ENCODE peak calls at places on chromosomes 1 and 21, in nine cellular contexts. One of them, this sample, is unnamed.

GRCh38 chr21:46634427-46634826 is 1.0 kb upstream of the PRMT2 start:
- DNase-seq in amniotic epithelial cell: no peak
- DNase-seq in germinal center: no peak
- DNase-seq in left lung: no peak
- DNase-seq in Caco-2: no peak
- DNase-seq in progenitor cell of endocrine pancreas: no peak
- DNase-seq in ELR: no peak
- DNase-seq in EH: no peak
- DNase-seq in activated T-cell treated with anti-CD3 and anti-CD28 coated beads for 1 hour: no peak
- DNase-seq in this sample: no peak

GRCh38 chr1:226938903-226939438 is 1.1 kb upstream of the COQ8A start:
- DNase-seq in amniotic epithelial cell: peak
- DNase-seq in germinal center: no peak
- DNase-seq in left lung: no peak
- DNase-seq in Caco-2: no peak
- DNase-seq in progenitor cell of endocrine pancreas: no peak
- DNase-seq in ELR: peak
- DNase-seq in EH: peak
- DNase-seq in activated T-cell treated with anti-CD3 and anti-CD28 coated beads for 1 hour: no peak
- DNase-seq in this sample: peak

GRCh38 chr1:199687321-199687720 is 340.2 kb upstream of the NR5A2 start:
- DNase-seq in amniotic epithelial cell: peak
- DNase-seq in germinal center: no peak
- DNase-seq in left lung: no peak
- DNase-seq in Caco-2: no peak
- DNase-seq in progenitor cell of endocrine pancreas: no peak
- DNase-seq in ELR: peak
- DNase-seq in EH: peak
- DNase-seq in activated T-cell treated with anti-CD3 and anti-CD28 coated beads for 1 hour: no peak
- DNase-seq in this sample: peak

GRCh38 chr1:153547560-153548551 is 1.2 kb downstream of the S100A3 start:
- DNase-seq in amniotic epithelial cell: no peak
- DNase-seq in germinal center: no peak
- DNase-seq in left lung: peak
- DNase-seq in Caco-2: no peak
- DNase-seq in progenitor cell of endocrine pancreas: no peak
- DNase-seq in ELR: no peak
- DNase-seq in EH: no peak
- DNase-seq in activated T-cell treated with anti-CD3 and anti-CD28 coated beads for 1 hour: no peak
- DNase-seq in this sample: no peak

GRCh38 chr21:37079211-37079824 is 6.3 kb downstream of the TTC3 start:
- DNase-seq in amniotic epithelial cell: no peak
- DNase-seq in germinal center: peak
- DNase-seq in left lung: no peak
- DNase-seq in Caco-2: no peak
- DNase-seq in progenitor cell of endocrine pancreas: no peak
- DNase-seq in ELR: peak
- DNase-seq in EH: no peak
- DNase-seq in activated T-cell treated with anti-CD3 and anti-CD28 coated beads for 1 hour: no peak
- DNase-seq in this sample: no peak

GRCh38 chr21:32844653-32845443 is 73.3 kb upstream of the PAXBP1 start:
- DNase-seq in amniotic epithelial cell: peak
- DNase-seq in germinal center: no peak
- DNase-seq in left lung: no peak
- DNase-seq in Caco-2: no peak
- DNase-seq in progenitor cell of endocrine pancreas: no peak
- DNase-seq in ELR: peak
- DNase-seq in EH: peak
- DNase-seq in activated T-cell treated with anti-CD3 and anti-CD28 coated beads for 1 hour: no peak
- DNase-seq in this sample: no peak

GRCh38 chr1:116817582-116818064 is 63.4 kb downstream of the CD2 start:
- DNase-seq in amniotic epithelial cell: no peak
- DNase-seq in germinal center: peak
- DNase-seq in left lung: peak
- DNase-seq in Caco-2: peak
- DNase-seq in progenitor cell of endocrine pancreas: peak
- DNase-seq in ELR: peak
- DNase-seq in EH: peak
- DNase-seq in activated T-cell treated with anti-CD3 and anti-CD28 coated beads for 1 hour: peak
- DNase-seq in this sample: peak

GRCh38 chr1:226098870-226099832 is 36.6 kb downstream of the H3-3A start:
- DNase-seq in amniotic epithelial cell: no peak
- DNase-seq in germinal center: no peak
- DNase-seq in left lung: no peak
- DNase-seq in Caco-2: no peak
- DNase-seq in progenitor cell of endocrine pancreas: no peak
- DNase-seq in ELR: peak
- DNase-seq in EH: no peak
- DNase-seq in activated T-cell treated with anti-CD3 and anti-CD28 coated beads for 1 hour: no peak
- DNase-seq in this sample: no peak

GRCh38 chr1:167223144-167224103 is 2.7 kb downstream of the POU2F1 start:
- DNase-seq in amniotic epithelial cell: peak
- DNase-seq in germinal center: no peak
- DNase-seq in left lung: no peak
- DNase-seq in Caco-2: no peak
- DNase-seq in progenitor cell of endocrine pancreas: no peak
- DNase-seq in ELR: peak
- DNase-seq in EH: peak
- DNase-seq in activated T-cell treated with anti-CD3 and anti-CD28 coated beads for 1 hour: no peak
- DNase-seq in this sample: no peak

GRCh38 chr1:226632922-226633351 is 84.4 kb downstream of the STUM start:
- DNase-seq in amniotic epithelial cell: no peak
- DNase-seq in germinal center: peak
- DNase-seq in left lung: peak
- DNase-seq in Caco-2: no peak
- DNase-seq in progenitor cell of endocrine pancreas: no peak
- DNase-seq in ELR: no peak
- DNase-seq in EH: no peak
- DNase-seq in activated T-cell treated with anti-CD3 and anti-CD28 coated beads for 1 hour: no peak
- DNase-seq in this sample: no peak

GRCh38 chr1:60169206-60169605 is 95.6 kb upstream of the C1orf87 start:
- DNase-seq in amniotic epithelial cell: peak
- DNase-seq in germinal center: no peak
- DNase-seq in left lung: no peak
- DNase-seq in Caco-2: no peak
- DNase-seq in progenitor cell of endocrine pancreas: no peak
- DNase-seq in ELR: peak
- DNase-seq in EH: peak
- DNase-seq in activated T-cell treated with anti-CD3 and anti-CD28 coated beads for 1 hour: no peak
- DNase-seq in this sample: no peak

GRCh38 chr21:46055863-46056281 is 42.0 kb upstream of the COL6A2 start:
- DNase-seq in amniotic epithelial cell: no peak
- DNase-seq in germinal center: no peak
- DNase-seq in left lung: no peak
- DNase-seq in Caco-2: peak
- DNase-seq in progenitor cell of endocrine pancreas: no peak
- DNase-seq in ELR: no peak
- DNase-seq in EH: no peak
- DNase-seq in activated T-cell treated with anti-CD3 and anti-CD28 coated beads for 1 hour: no peak
- DNase-seq in this sample: no peak

GRCh38 chr1:217981430-217981829 is 303.7 kb upstream of the RRP15 start:
- DNase-seq in amniotic epithelial cell: no peak
- DNase-seq in germinal center: no peak
- DNase-seq in left lung: no peak
- DNase-seq in Caco-2: no peak
- DNase-seq in progenitor cell of endocrine pancreas: no peak
- DNase-seq in ELR: no peak
- DNase-seq in EH: no peak
- DNase-seq in activated T-cell treated with anti-CD3 and anti-CD28 coated beads for 1 hour: no peak
- DNase-seq in this sample: no peak

GRCh38 chr1:217953330-217953729 is 322.2 kb downstream of the SPATA17 start:
- DNase-seq in amniotic epithelial cell: no peak
- DNase-seq in germinal center: no peak
- DNase-seq in left lung: no peak
- DNase-seq in Caco-2: no peak
- DNase-seq in progenitor cell of endocrine pancreas: no peak
- DNase-seq in ELR: no peak
- DNase-seq in EH: no peak
- DNase-seq in activated T-cell treated with anti-CD3 and anti-CD28 coated beads for 1 hour: no peak
- DNase-seq in this sample: no peak

GRCh38 chr21:33229776-33230517 is at the start of gene IFNAR2:
- DNase-seq in amniotic epithelial cell: peak
- DNase-seq in germinal center: peak
- DNase-seq in left lung: peak
- DNase-seq in Caco-2: peak
- DNase-seq in progenitor cell of endocrine pancreas: peak
- DNase-seq in ELR: peak
- DNase-seq in EH: peak
- DNase-seq in activated T-cell treated with anti-CD3 and anti-CD28 coated beads for 1 hour: peak
- DNase-seq in this sample: peak

GRCh38 chr1:214198571-214198970 is 82.4 kb upstream of the SMYD2 start:
- DNase-seq in amniotic epithelial cell: no peak
- DNase-seq in germinal center: no peak
- DNase-seq in left lung: no peak
- DNase-seq in Caco-2: no peak
- DNase-seq in progenitor cell of endocrine pancreas: no peak
- DNase-seq in ELR: no peak
- DNase-seq in EH: no peak
- DNase-seq in activated T-cell treated with anti-CD3 and anti-CD28 coated beads for 1 hour: no peak
- DNase-seq in this sample: no peak

GRCh38 chr1:31064685-31065309 is 720 bp downstream of the PUM1 start:
- DNase-seq in amniotic epithelial cell: no peak
- DNase-seq in germinal center: peak
- DNase-seq in left lung: no peak
- DNase-seq in Caco-2: no peak
- DNase-seq in progenitor cell of endocrine pancreas: no peak
- DNase-seq in ELR: peak
- DNase-seq in EH: peak
- DNase-seq in activated T-cell treated with anti-CD3 and anti-CD28 coated beads for 1 hour: peak
- DNase-seq in this sample: peak

GRCh38 chr1:68197891-68198290 is 34.4 kb downstream of the WLS start:
- DNase-seq in amniotic epithelial cell: peak
- DNase-seq in germinal center: no peak
- DNase-seq in left lung: no peak
- DNase-seq in Caco-2: no peak
- DNase-seq in progenitor cell of endocrine pancreas: no peak
- DNase-seq in ELR: no peak
- DNase-seq in EH: no peak
- DNase-seq in activated T-cell treated with anti-CD3 and anti-CD28 coated beads for 1 hour: no peak
- DNase-seq in this sample: peak

GRCh38 chr1:88746916-88747315 is 62.8 kb downstream of the PKN2 start:
- DNase-seq in amniotic epithelial cell: no peak
- DNase-seq in germinal center: no peak
- DNase-seq in left lung: no peak
- DNase-seq in Caco-2: no peak
- DNase-seq in progenitor cell of endocrine pancreas: no peak
- DNase-seq in ELR: no peak
- DNase-seq in EH: no peak
- DNase-seq in activated T-cell treated with anti-CD3 and anti-CD28 coated beads for 1 hour: no peak
- DNase-seq in this sample: no peak

GRCh38 chr1:161915051-161915503 is 108.6 kb downstream of the OLFML2B start:
- DNase-seq in amniotic epithelial cell: no peak
- DNase-seq in germinal center: no peak
- DNase-seq in left lung: no peak
- DNase-seq in Caco-2: no peak
- DNase-seq in progenitor cell of endocrine pancreas: no peak
- DNase-seq in ELR: no peak
- DNase-seq in EH: no peak
- DNase-seq in activated T-cell treated with anti-CD3 and anti-CD28 coated beads for 1 hour: no peak
- DNase-seq in this sample: no peak

GRCh38 chr1:215957692-215958091 is 390.6 kb downstream of the KCTD3 start:
- DNase-seq in amniotic epithelial cell: peak
- DNase-seq in germinal center: no peak
- DNase-seq in left lung: no peak
- DNase-seq in Caco-2: no peak
- DNase-seq in progenitor cell of endocrine pancreas: no peak
- DNase-seq in ELR: peak
- DNase-seq in EH: peak
- DNase-seq in activated T-cell treated with anti-CD3 and anti-CD28 coated beads for 1 hour: no peak
- DNase-seq in this sample: no peak

GRCh38 chr1:111161843-111162242 is 21.8 kb downstream of the CEPT1 start:
- DNase-seq in amniotic epithelial cell: peak
- DNase-seq in germinal center: no peak
- DNase-seq in left lung: no peak
- DNase-seq in Caco-2: no peak
- DNase-seq in progenitor cell of endocrine pancreas: no peak
- DNase-seq in ELR: no peak
- DNase-seq in EH: no peak
- DNase-seq in activated T-cell treated with anti-CD3 and anti-CD28 coated beads for 1 hour: no peak
- DNase-seq in this sample: no peak

GRCh38 chr1:193471981-193472380 is 285.6 kb upstream of the B3GALT2 start:
- DNase-seq in amniotic epithelial cell: no peak
- DNase-seq in germinal center: no peak
- DNase-seq in left lung: no peak
- DNase-seq in Caco-2: no peak
- DNase-seq in progenitor cell of endocrine pancreas: no peak
- DNase-seq in ELR: peak
- DNase-seq in EH: peak
- DNase-seq in activated T-cell treated with anti-CD3 and anti-CD28 coated beads for 1 hour: no peak
- DNase-seq in this sample: no peak

GRCh38 chr1:240033406-240033805 is 58.3 kb upstream of the FMN2 start:
- DNase-seq in amniotic epithelial cell: no peak
- DNase-seq in germinal center: no peak
- DNase-seq in left lung: no peak
- DNase-seq in Caco-2: no peak
- DNase-seq in progenitor cell of endocrine pancreas: no peak
- DNase-seq in ELR: no peak
- DNase-seq in EH: no peak
- DNase-seq in activated T-cell treated with anti-CD3 and anti-CD28 coated beads for 1 hour: no peak
- DNase-seq in this sample: no peak

GRCh38 chr1:202304370-202304769 is 37.4 kb downstream of the UBE2T start:
- DNase-seq in amniotic epithelial cell: no peak
- DNase-seq in germinal center: no peak
- DNase-seq in left lung: no peak
- DNase-seq in Caco-2: no peak
- DNase-seq in progenitor cell of endocrine pancreas: no peak
- DNase-seq in ELR: no peak
- DNase-seq in EH: no peak
- DNase-seq in activated T-cell treated with anti-CD3 and anti-CD28 coated beads for 1 hour: no peak
- DNase-seq in this sample: no peak

GRCh38 chr1:110309768-110310167 is 29.4 kb upstream of the RBM15 start:
- DNase-seq in amniotic epithelial cell: peak
- DNase-seq in germinal center: no peak
- DNase-seq in left lung: no peak
- DNase-seq in Caco-2: no peak
- DNase-seq in progenitor cell of endocrine pancreas: no peak
- DNase-seq in ELR: peak
- DNase-seq in EH: peak
- DNase-seq in activated T-cell treated with anti-CD3 and anti-CD28 coated beads for 1 hour: no peak
- DNase-seq in this sample: peak

GRCh38 chr1:173648880-173649605 is 13.9 kb downstream of the TEX50 start:
- DNase-seq in amniotic epithelial cell: no peak
- DNase-seq in germinal center: no peak
- DNase-seq in left lung: no peak
- DNase-seq in Caco-2: no peak
- DNase-seq in progenitor cell of endocrine pancreas: no peak
- DNase-seq in ELR: peak
- DNase-seq in EH: no peak
- DNase-seq in activated T-cell treated with anti-CD3 and anti-CD28 coated beads for 1 hour: no peak
- DNase-seq in this sample: no peak

GRCh38 chr1:33297911-33298622 is 22.8 kb downstream of the A3GALT2 start:
- DNase-seq in amniotic epithelial cell: no peak
- DNase-seq in germinal center: no peak
- DNase-seq in left lung: peak
- DNase-seq in Caco-2: no peak
- DNase-seq in progenitor cell of endocrine pancreas: no peak
- DNase-seq in ELR: no peak
- DNase-seq in EH: no peak
- DNase-seq in activated T-cell treated with anti-CD3 and anti-CD28 coated beads for 1 hour: no peak
- DNase-seq in this sample: no peak

GRCh38 chr1:244988521-244988920 is 124.2 kb upstream of the HNRNPU start:
- DNase-seq in amniotic epithelial cell: no peak
- DNase-seq in germinal center: no peak
- DNase-seq in left lung: no peak
- DNase-seq in Caco-2: no peak
- DNase-seq in progenitor cell of endocrine pancreas: no peak
- DNase-seq in ELR: peak
- DNase-seq in EH: peak
- DNase-seq in activated T-cell treated with anti-CD3 and anti-CD28 coated beads for 1 hour: no peak
- DNase-seq in this sample: peak

GRCh38 chr1:185696419-185697150 is 37.6 kb upstream of the HMCN1 start:
- DNase-seq in amniotic epithelial cell: no peak
- DNase-seq in germinal center: no peak
- DNase-seq in left lung: no peak
- DNase-seq in Caco-2: no peak
- DNase-seq in progenitor cell of endocrine pancreas: no peak
- DNase-seq in ELR: no peak
- DNase-seq in EH: no peak
- DNase-seq in activated T-cell treated with anti-CD3 and anti-CD28 coated beads for 1 hour: no peak
- DNase-seq in this sample: no peak

GRCh38 chr1:217311766-217312165 is 319.1 kb downstream of the GPATCH2 start:
- DNase-seq in amniotic epithelial cell: peak
- DNase-seq in germinal center: no peak
- DNase-seq in left lung: no peak
- DNase-seq in Caco-2: no peak
- DNase-seq in progenitor cell of endocrine pancreas: no peak
- DNase-seq in ELR: peak
- DNase-seq in EH: peak
- DNase-seq in activated T-cell treated with anti-CD3 and anti-CD28 coated beads for 1 hour: no peak
- DNase-seq in this sample: no peak